ENCODE peak calls at places on chromosomes 13 and 19, in ten cellular contexts. L is stimulated activated CD8-positive, alpha-beta memory T cell treated with anti-CD3 and anti-CD28 coated beads, Interleukin-4, amount 100 ng/mL, for 48 hours; O is frontal cortex; W is T follicular helper cell; M is T-helper 2 cell; C is EL; V is C1 segment of cervical spinal cord; F is NCI-H82; K is activated naive CD4-positive, alpha-beta T cell treated with anti-CD3 and anti-CD28 coated beads, Interleukin-2, amount 10 ng/mL, durations not matched to agents 7 days and 5 days; G is foreskin fibroblast. Y is an unnamed sample.

GRCh38 chr13:20877902-20878301 is 24.6 kb downstream of the XPO4 start:
- DNase-seq in K (no peak), M (no peak), L (no peak), O (no peak), W (no peak), F (no peak), V (no peak), C (no peak), G (no peak), Y (no peak)

GRCh38 chr13:25922373-25922772 is 129.4 kb downstream of the SHISA2 start:
- DNase-seq in O (no peak), C (no peak), G (no peak), V (no peak), L (no peak), F (no peak), K (no peak), W (no peak), M (no peak), Y (no peak)

GRCh38 chr13:96772426-96772825 is 221.8 kb downstream of the OXGR1 start:
- DNase-seq in M (no peak), O (no peak), K (no peak), G (no peak), F (no peak), C (no peak), L (no peak), W (no peak), V (no peak), Y (no peak)

GRCh38 chr13:77184455-77184854 is 142.4 kb downstream of the MYCBP2 start:
- DNase-seq in K (peak; percentile 37), L (peak; percentile 48), O (no peak), M (no peak), W (no peak), V (no peak), C (no peak), G (no peak), F (no peak), Y (no peak)

GRCh38 chr13:61654501-61654900 is 238.9 kb upstream of the PCDH20 start:
- DNase-seq in K (no peak), M (no peak), L (no peak), C (no peak), W (no peak), G (no peak), F (no peak), O (no peak), V (no peak), Y (no peak)

GRCh38 chr13:112104873-112105234 is 37.9 kb downstream of the SOX1 start:
- DNase-seq in M (no peak), G (no peak), V (no peak), C (no peak), O (no peak), K (no peak), F (no peak), W (no peak), L (no peak), Y (no peak)

GRCh38 chr19:942133-942645 is 16.4 kb downstream of the ARID3A start:
- DNase-seq in O (no peak), G (no peak), K (no peak), L (no peak), C (no peak), F (no peak), M (no peak), V (no peak), W (no peak), Y (no peak)

GRCh38 chr19:55700813-55701212 is 25.8 kb downstream of the EPN1 start:
- DNase-seq in O (no peak), F (no peak), K (no peak), C (no peak), M (no peak), V (no peak), W (no peak), L (no peak), G (no peak), Y (no peak)

GRCh38 chr19:18520848-18521691 is 800 bp downstream of the ELL start:
- DNase-seq in W (no peak), L (peak; percentile 46), O (no peak), C (no peak), K (peak; percentile 52), M (no peak), G (no peak), F (peak; percentile 54), V (peak; percentile 4), Y (no peak)

GRCh38 chr19:36488816-36489138 is 584 bp downstream of the ZNF566 start:
- DNase-seq in K (no peak), G (peak; percentile 6), W (no peak), M (peak; percentile 21), L (no peak), C (peak; percentile 18), V (no peak), F (peak; percentile 79), O (peak; percentile 29), Y (no peak)

Y was measured in AG08396.